ENCODE peak calls at places on chromosomes 13 and 19, in seven cellular contexts. J is lower lobe of right lung, F is cardiac muscle cell, V is hepatocyte, D is ascending aorta, A is psoas muscle, B is OCI-LY7. Y is an unnamed sample.

GRCh38 chr19:29263305-29264080 is 50.5 kb upstream of the UQCRFS1 start:
- DNase-seq in F (peak; percentile 68), B (peak; percentile 53), J (no peak), D (no peak), V (peak; percentile 64), A (peak; percentile 66), Y (peak; percentile 35)

GRCh38 chr13:41668130-41668757 is 210.9 kb downstream of the RGCC start:
- DNase-seq in A (no peak), F (peak; percentile 85), V (peak; percentile 88), J (no peak), D (no peak), B (peak; percentile 89), Y (peak; percentile 85)

GRCh38 chr13:70812481-70812880 is 704.2 kb upstream of the KLHL1 start:
- DNase-seq in V (no peak), F (no peak), J (no peak), B (no peak), A (no peak), D (no peak), Y (no peak)

GRCh38 chr19:18029617-18030338 is 21.8 kb downstream of the ARRDC2 start:
- DNase-seq in J (no peak), F (no peak), B (no peak), A (peak; percentile 92), D (no peak), V (peak; percentile 68), Y (peak; percentile 91)

GRCh38 chr13:27978301-27978968 is 9.3 kb upstream of the CDX2 start:
- DNase-seq in A (no peak), J (no peak), V (peak; percentile 81), B (no peak), D (no peak), F (no peak), Y (no peak)

GRCh38 chr13:77732287-77732686 is 34.8 kb downstream of the SLAIN1 start:
- DNase-seq in F (no peak), V (no peak), D (no peak), B (no peak), A (no peak), J (no peak), Y (no peak)

GRCh38 chr19:6590458-6591319 is at the start of gene CD70:
- DNase-seq in B (peak; percentile 95), F (peak; percentile 42), D (no peak), J (no peak), A (no peak), V (no peak), Y (no peak)

GRCh38 chr13:108830916-108831315 is 201.5 kb downstream of the MYO16 start:
- DNase-seq in V (no peak), B (no peak), F (no peak), D (no peak), A (no peak), J (no peak), Y (no peak)

GRCh38 chr19:2495651-2496316 is 19.9 kb downstream of the GADD45B start:
- DNase-seq in F (peak; percentile 88), D (no peak), J (no peak), B (no peak), A (peak; percentile 83), V (peak; percentile 33), Y (peak; percentile 69)

GRCh38 chr13:24263652-24264051 is 45.7 kb upstream of the C1QTNF9 start:
- DNase-seq in F (no peak), V (no peak), A (no peak), B (no peak), J (no peak), D (no peak), Y (peak; percentile 45)

GRCh38 chr13:32267836-32268439 is 47.2 kb downstream of the ZAR1L start:
- DNase-seq in B (peak; percentile 47), F (no peak), J (no peak), V (peak; percentile 39), A (no peak), D (no peak), Y (no peak)

GRCh38 chr19:41945135-41945766 is 13.9 kb downstream of the RABAC1 start:
- DNase-seq in B (peak; percentile 97), A (no peak), V (no peak), F (no peak), D (peak; percentile 64), J (no peak), Y (no peak)

GRCh38 chr13:44710576-44710975 is 134.4 kb upstream of the TSC22D1 start:
- DNase-seq in A (no peak), B (no peak), J (no peak), F (no peak), D (no peak), V (no peak), Y (no peak)

GRCh38 chr19:4012975-4013634 is 5.6 kb downstream of the PIAS4 start:
- DNase-seq in V (peak; percentile 4), J (no peak), F (no peak), A (no peak), B (no peak), D (no peak), Y (no peak)

DNA sequence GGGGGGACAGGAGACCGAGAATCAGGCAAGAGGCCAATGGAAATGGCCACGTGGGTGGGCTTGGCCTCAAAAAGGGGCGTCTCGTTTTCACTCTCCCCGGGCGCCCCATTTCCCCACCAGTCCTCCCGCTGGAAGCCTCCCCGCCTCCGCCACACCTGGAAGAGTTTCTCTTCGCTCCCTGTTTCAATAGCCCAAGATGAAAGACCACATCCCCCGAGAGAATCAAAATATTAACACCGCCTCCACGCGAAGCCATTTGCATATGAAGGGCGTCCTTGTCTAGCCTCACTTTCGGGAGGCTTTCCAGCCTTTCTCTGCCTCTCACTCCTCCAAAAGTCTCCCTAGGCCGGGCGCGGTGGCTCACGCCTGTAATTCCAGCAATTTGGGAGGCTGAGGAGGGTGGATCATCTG is 691 bp upstream of the OLFM2 start:
- DNase-seq in B (no peak), J (no peak), D (no peak), F (no peak), A (no peak), V (no peak), Y (no peak)
- TF ChIP-seq CTCF in B (no peak), J (no peak), D (no peak), F (no peak), A (no peak), V (no peak), Y (no peak)

GRCh38 chr13:98999635-98999952 is 21.7 kb upstream of the DOCK9 start:
- DNase-seq in A (no peak), B (no peak), F (no peak), D (no peak), V (no peak), J (no peak), Y (no peak)
- H3K4me1 ChIP-seq in A (peaks cover 10% of the 10 kb centered on the region), B (peaks cover 19% of the 10 kb centered on the region), F (peaks cover 9% of the 10 kb centered on the region), D (peaks cover 7% of the 10 kb centered on the region), V (peaks cover 6% of the 10 kb centered on the region), J (peaks cover 52% of the 10 kb centered on the region), Y (peaks cover 18% of the 10 kb centered on the region)

GRCh38 chr19:15948223-15949058 is at the start of gene OR10H4:
- DNase-seq in F (no peak), V (no peak), J (no peak), B (no peak), A (no peak), D (no peak), Y (no peak)
- H3K9me3 ChIP-seq in F (peaks cover 7% of the 10 kb centered on the region), V (no peaks in the 10 kb centered on the region), J (peaks cover 12% of the 10 kb centered on the region), B (peaks cover 13% of the 10 kb centered on the region), A (peaks cover 27% of the 10 kb centered on the region), D (no peaks in the 10 kb centered on the region), Y (no peaks in the 10 kb centered on the region)

GRCh38 chr19:56692496-56692895 is 20.9 kb upstream of the ZNF835 start:
- DNase-seq in J (no peak), V (no peak), B (no peak), A (no peak), D (no peak), F (no peak), Y (peak; percentile 83)

GRCh38 chr19:56690668-56691067 is 19.1 kb upstream of the ZNF835 start:
- DNase-seq in J (no peak), A (no peak), B (no peak), D (no peak), V (no peak), F (no peak), Y (no peak)

GRCh38 chr19:56687036-56687435 is 15.5 kb upstream of the ZNF835 start:
- DNase-seq in D (no peak), V (no peak), B (no peak), F (no peak), J (no peak), A (no peak), Y (peak; percentile 18)

GRCh38 chr19:56689198-56689597 is 17.6 kb upstream of the ZNF835 start:
- DNase-seq in F (no peak), J (no peak), V (no peak), A (no peak), B (no peak), D (no peak), Y (no peak)
- TF ChIP-seq CTCF in F (no peak), J (no peak), V (no peak), A (no peak), B (peak; percentile 36), D (no peak), Y (peak; percentile 53)

GRCh38 chr13:59702269-59702668 is 461.5 kb downstream of the DIAPH3 start:
- DNase-seq in B (no peak), V (no peak), A (no peak), D (no peak), J (no peak), F (no peak), Y (no peak)
- H3K4me1 ChIP-seq in B (no peaks in the 10 kb centered on the region), V (peaks cover 8% of the 10 kb centered on the region), A (no peaks in the 10 kb centered on the region), D (no peaks in the 10 kb centered on the region), J (no peaks in the 10 kb centered on the region), F (peaks cover 22% of the 10 kb centered on the region), Y (no peaks in the 10 kb centered on the region)

DNA sequence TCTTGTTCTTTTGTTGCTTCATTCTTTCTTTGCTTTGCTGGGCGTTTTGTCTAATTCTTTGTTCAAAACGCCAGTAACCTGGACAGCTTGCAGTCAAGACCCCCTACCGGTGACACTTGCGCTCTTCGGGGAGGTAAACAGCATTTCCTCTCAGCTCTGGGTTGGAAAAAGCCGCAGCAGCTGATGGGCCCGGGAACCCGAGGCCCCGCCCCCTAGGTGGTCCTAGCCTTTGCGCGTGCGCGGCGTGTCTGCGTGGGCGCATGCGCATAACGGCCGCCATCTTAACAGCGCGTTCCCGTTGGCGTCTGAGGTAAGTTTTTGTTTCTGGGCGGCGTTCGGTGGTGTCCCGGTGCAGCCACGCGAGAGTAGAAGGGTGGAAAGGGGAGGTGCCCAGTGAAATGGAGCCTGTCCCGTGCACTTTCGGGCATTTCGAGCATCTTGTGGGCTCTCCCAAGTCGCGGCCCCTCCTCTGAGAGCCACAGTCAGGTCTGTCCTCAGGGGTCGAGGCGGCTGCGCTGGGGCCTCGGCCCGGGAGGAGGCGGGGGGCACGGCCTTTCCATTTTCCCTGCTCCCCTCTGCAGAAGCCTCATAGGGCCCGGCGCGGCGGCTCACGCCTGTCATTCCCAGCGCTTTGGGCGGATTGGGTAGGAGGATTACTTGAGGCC is at the start of gene ZNF559:
- DNase-seq in V (peak; percentile 97), B (peak; percentile 97), A (peak; percentile 95), D (peak; percentile 70), F (peak; percentile 88), J (peak; percentile 94), Y (peak; percentile 93)
- H3K9me3 ChIP-seq in V (peaks cover 21% of the 10 kb centered on the region), B (peaks cover 38% of the 10 kb centered on the region), A (peaks cover 47% of the 10 kb centered on the region), D (peaks cover 13% of the 10 kb centered on the region), F (no peaks in the 10 kb centered on the region), J (peaks cover 44% of the 10 kb centered on the region), Y (peaks cover 27% of the 10 kb centered on the region)

DNA sequence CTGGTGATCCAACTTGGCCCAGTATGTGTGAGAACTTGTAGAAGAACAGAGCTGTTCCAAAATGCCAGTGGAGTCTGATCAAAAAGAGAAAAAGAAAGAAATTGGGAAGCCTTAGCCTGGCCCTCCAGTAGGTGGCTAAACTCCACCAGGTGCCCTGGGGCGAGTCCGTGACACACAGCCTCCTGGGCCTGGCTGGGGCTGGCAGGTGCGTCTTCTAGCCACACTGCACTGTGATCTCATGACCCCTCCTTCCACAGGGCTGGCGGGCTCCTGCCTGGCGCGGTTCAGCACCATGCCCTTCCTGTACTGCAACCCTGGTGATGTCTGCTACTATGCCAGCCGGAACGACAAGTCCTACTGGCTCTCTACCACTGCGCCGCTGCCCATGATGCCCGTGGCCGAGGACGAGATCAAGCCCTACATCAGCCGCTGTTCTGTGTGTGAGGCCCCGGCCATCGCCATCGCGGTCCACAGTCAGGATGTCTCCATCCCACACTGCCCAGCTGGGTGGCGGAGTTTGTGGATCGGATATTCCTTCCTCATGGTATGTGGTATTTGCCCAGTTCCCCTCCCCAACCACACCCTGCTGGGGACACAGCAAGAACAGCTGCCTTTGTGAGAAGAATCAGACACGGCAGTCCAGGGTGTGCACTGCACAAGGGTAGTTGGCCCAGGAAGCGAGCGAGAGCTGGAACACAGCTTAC is 53.7 kb downstream of the RAB20 start:
- DNase-seq in D (no peak), B (no peak), J (peak; percentile 75), F (no peak), A (peak; percentile 67), V (peak; percentile 38), Y (no peak)
- TF ChIP-seq CTCF in D (peak; percentile 21), B (no peak), J (peak; percentile 19), F (peak; percentile 4), A (no peak), V (peak; percentile 4), Y (no peak)

Y was measured in adrenal gland.